ENCODE peak calls at places on chromosome 4, in four cellular contexts. X is neural progenitor cell, Q is GM23338, B is lower leg skin. L is an unnamed sample.

GRCh38 chr4:8373270-8373972 is 67.1 kb downstream of the ACOX3 start:
- DNase-seq in X (no peak), B (no peak), Q (no peak), L (no peak)

GRCh38 chr4:154719087-154719486 is 24.7 kb upstream of the LRAT start:
- DNase-seq in X (no peak), B (no peak), Q (no peak), L (no peak)

GRCh38 chr4:123696712-123697111 is 300.1 kb downstream of the SPRY1 start:
- DNase-seq in Q (no peak), B (no peak), X (no peak), L (no peak)

GRCh38 chr4:2935762-2936743 is 27.2 kb downstream of the NOP14 start:
- DNase-seq in B (peak; percentile 85), Q (no peak), X (peak; percentile 75), L (peak; percentile 88)

GRCh38 chr4:20017439-20017838 is 234.3 kb upstream of the SLIT2 start:
- DNase-seq in Q (no peak), X (no peak), B (no peak), L (no peak)

GRCh38 chr4:114056599-114056998 is 77.2 kb upstream of the ARSJ start:
- DNase-seq in Q (no peak), X (no peak), B (no peak), L (no peak)

GRCh38 chr4:82371398-82371972 is 2.3 kb downstream of the HNRNPD start:
- DNase-seq in Q (peak; percentile 38), B (no peak), X (no peak), L (no peak)

GRCh38 chr4:110602061-110602460 is 20.8 kb downstream of the PITX2 start:
- DNase-seq in Q (no peak), B (no peak), X (no peak), L (no peak)

GRCh38 chr4:39823193-39823592 is 125.3 kb downstream of the UBE2K start:
- DNase-seq in Q (peak; percentile 7), B (peak; percentile 5), X (no peak), L (no peak)

GRCh38 chr4:87030124-87030523 is 95.3 kb downstream of the AFF1 start:
- DNase-seq in X (no peak), B (no peak), Q (no peak), L (no peak)

GRCh38 chr4:77248805-77249204 is 91.8 kb downstream of the CCNG2 start:
- DNase-seq in Q (no peak), B (no peak), X (no peak), L (no peak)

GRCh38 chr4:121510260-121510942 is 129.6 kb upstream of the QRFPR start:
- DNase-seq in Q (no peak), X (no peak), B (no peak), L (no peak)

GRCh38 chr4:121519236-121519838 is 138.5 kb upstream of the QRFPR start:
- DNase-seq in X (no peak), Q (no peak), B (no peak), L (no peak)

GRCh38 chr4:121514443-121514842 is 133.6 kb upstream of the QRFPR start:
- DNase-seq in B (no peak), Q (peak; percentile 75), X (peak; percentile 2), L (no peak)
- TF ChIP-seq CTCF in B (no peak), Q (peak; percentile 90), X (peak; percentile 50), L (no peak)

GRCh38 chr4:107037188-107037587 is 1.1 kb upstream of the DKK2 start:
- DNase-seq in B (peak; percentile 90), Q (peak; percentile 79), X (peak; percentile 83), L (no peak)
- H3K4me3 ChIP-seq in B (no peak overlapping the region), Q (peak overlapping the region; percentile 70), X (peak overlapping the region; percentile 51), L (peak overlapping the region; percentile 25)

DNA sequence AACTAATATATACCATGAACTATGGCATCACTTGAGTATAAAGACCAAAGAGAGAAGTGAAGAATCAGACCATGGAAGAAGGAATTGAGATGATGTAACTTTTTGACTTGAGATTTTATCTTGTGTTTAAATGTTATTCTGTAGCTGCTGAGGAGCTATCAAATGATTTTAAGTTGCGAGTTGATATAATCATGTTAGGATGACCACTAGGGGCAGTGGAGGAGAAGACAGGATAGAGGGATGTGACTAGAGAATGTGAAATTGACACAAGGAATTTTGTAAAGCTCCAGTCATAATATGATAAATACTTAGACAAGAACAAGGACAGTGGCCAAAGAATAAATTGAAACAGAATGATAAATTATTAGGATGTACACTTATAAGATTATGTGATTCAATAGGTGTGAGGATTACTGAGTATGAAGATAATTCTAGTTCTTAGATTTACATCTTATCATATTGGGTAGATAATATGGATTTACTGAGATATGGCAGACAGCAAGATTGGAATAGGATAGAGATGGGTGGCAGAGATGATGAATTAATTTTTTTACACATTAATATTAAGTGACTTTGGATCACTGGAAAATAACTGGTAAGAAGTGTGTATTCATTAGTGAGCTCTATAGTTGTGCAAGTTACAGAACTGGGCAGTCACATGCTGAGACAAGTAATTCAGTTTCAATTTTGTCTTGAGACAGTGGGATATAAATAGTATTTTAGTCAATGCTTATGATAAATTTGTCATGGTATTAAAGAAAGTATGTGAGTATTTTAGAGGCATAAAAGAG is 816.0 kb upstream of the PCDH10 start:
- DNase-seq in B (no peak), Q (peak; percentile 55), X (peak; percentile 22), L (no peak)
- TF ChIP-seq CTCF in B (no peak), Q (peak; percentile 74), X (peak; percentile 54), L (no peak)

DNA sequence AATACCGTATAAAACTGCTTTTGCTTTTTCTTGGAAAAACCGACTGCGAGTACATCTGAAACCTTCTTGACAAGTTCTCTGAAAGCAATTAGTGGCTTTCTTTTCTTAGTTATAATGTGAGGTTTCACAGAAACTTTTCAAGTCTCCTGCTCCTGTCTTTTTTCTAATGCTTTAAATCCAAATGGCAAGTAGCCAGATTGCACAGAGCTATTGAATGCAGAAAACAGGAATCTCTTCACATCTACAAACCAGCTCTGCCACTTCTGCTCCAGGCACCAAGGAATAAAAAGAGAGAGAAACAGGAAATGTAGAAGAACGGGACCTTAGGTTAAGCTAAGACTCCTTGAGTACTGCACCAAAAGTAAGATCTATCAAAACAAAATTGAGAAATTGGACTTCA is 267.3 kb upstream of the TET2 start:
- DNase-seq in B (no peak), Q (no peak), X (no peak), L (no peak)
- H3K4me3 ChIP-seq in B (no peak overlapping the region), Q (no peak overlapping the region), X (no peak overlapping the region), L (no peak overlapping the region)

GRCh38 chr4:63325140-63325539 is 1084.1 kb downstream of the TECRL start:
- DNase-seq in Q (no peak), X (no peak), B (no peak), L (no peak)
- TF ChIP-seq CTCF in Q (no peak), X (no peak), B (no peak), L (no peak)